ENCODE peak calls at places on chromosomes 7 and 10, in four cellular contexts. D, E, F and W are unnamed samples.
A peak's percentile ranks its signal among the peaks of the same experiment; 100 is the strongest.

GRCh38 chr10:29063806-29064644 is 224.8 kb upstream of the LYZL1 start:
- DNase-seq in F (no peak), E (no peak), D (no peak), W (peak; percentile 43)

GRCh38 chr7:80858141-80858903 is 60.5 kb downstream of the SEMA3C start:
- DNase-seq in F (no peak), D (no peak), E (no peak), W (peak; percentile 73)

GRCh38 chr7:32330602-32331001 is 159.6 kb downstream of the LSM5 start:
- DNase-seq in D (no peak), F (no peak), E (no peak), W (no peak)

GRCh38 chr7:360454-361100 is 70.6 kb downstream of the FOXL3 start:
- DNase-seq in E (no peak), D (no peak), F (peak; percentile 72), W (no peak)

GRCh38 chr10:30637881-30638467 is 8.4 kb upstream of the LYZL2 start:
- DNase-seq in F (peak; percentile 40), E (peak; percentile 16), D (peak; percentile 75), W (peak; percentile 86)

GRCh38 chr7:7647495-7648036 is 7.0 kb downstream of the UMAD1 start:
- DNase-seq in E (no peak), D (no peak), F (no peak), W (no peak)

GRCh38 chr10:77604941-77605351 is 32.7 kb downstream of the KCNMA1 start:
- DNase-seq in E (no peak), D (no peak), F (no peak), W (no peak)

GRCh38 chr10:62460393-62460792 is 86.2 kb downstream of the ZNF365 start:
- DNase-seq in F (no peak), E (no peak), D (no peak), W (no peak)

GRCh38 chr7:108016841-108017775 is 14.1 kb upstream of the LAMB1 start:
- DNase-seq in D (peak; percentile 75), F (peak; percentile 33), E (peak; percentile 69), W (no peak)

GRCh38 chr7:42236266-42237161 is 495 bp downstream of the GLI3 start:
- DNase-seq in E (no peak), D (peak; percentile 74), F (peak; percentile 7), W (peak; percentile 76)

GRCh38 chr7:159130199-159130775 is 14.4 kb downstream of the VIPR2 start:
- DNase-seq in E (no peak), F (no peak), D (no peak), W (no peak)

GRCh38 chr10:10807106-10807505 is 210.6 kb upstream of the CELF2 start:
- DNase-seq in F (no peak), D (no peak), E (no peak), W (no peak)

GRCh38 chr7:6640246-6640721 is 3.2 kb downstream of the ZNF316 start:
- DNase-seq in F (peak; percentile 73), E (no peak), D (no peak), W (peak; percentile 50)

GRCh38 chr10:7464703-7465102 is 53.9 kb upstream of the SFMBT2 start:
- DNase-seq in D (no peak), E (no peak), F (no peak), W (no peak)

GRCh38 chr10:132885451-132886210 is 56.7 kb downstream of the CFAP46 start:
- DNase-seq in D (no peak), F (no peak), E (no peak), W (no peak)

GRCh38 chr10:90788987-90789386 is 68.9 kb downstream of the HTR7 start:
- DNase-seq in E (no peak), D (no peak), F (no peak), W (no peak)

GRCh38 chr7:112262804-112263203 is 56.3 kb downstream of the ZNF277 start:
- DNase-seq in E (no peak), F (no peak), D (no peak), W (no peak)

GRCh38 chr10:127720142-127720541 is 16.8 kb upstream of the FOXI2 start:
- DNase-seq in D (no peak), F (no peak), E (no peak), W (no peak)

GRCh38 chr10:22550732-22551131 is 163.6 kb downstream of the PIP4K2A start:
- DNase-seq in D (peak; percentile 54), F (peak; percentile 78), E (peak; percentile 13), W (peak; percentile 35)

GRCh38 chr10:58662314-58662713 is 149.6 kb downstream of the BICC1 start:
- DNase-seq in D (peak; percentile 86), E (no peak), F (no peak), W (peak; percentile 77)

GRCh38 chr7:50331564-50332208 is 27.2 kb downstream of the IKZF1 start:
- DNase-seq in E (no peak), F (no peak), D (no peak), W (no peak)

GRCh38 chr7:5713124-5713912 is 68.1 kb downstream of the RNF216 start:
- DNase-seq in D (no peak), F (no peak), E (no peak), W (no peak)